ENCODE peak calls at places on chromosome 20, in six cellular contexts. One of them, this sample, is unnamed.

GRCh38 chr20:31669876-31670275 is 32.2 kb downstream of the COX4I2 start:
- DNase-seq in stimulated activated CD4-positive, alpha-beta T cell treated with anti-CD3 and anti-CD28 coated beads, Interleukin-4, amount 100 ng/mL, for 48 hours: no peak
- DNase-seq in mucosa of gallbladder: no peak
- DNase-seq in H54: no peak
- DNase-seq in stimulated activated CD8-positive, alpha-beta memory T cell treated with anti-CD3 and anti-CD28 coated beads, Interleukin-4, amount 100 ng/mL, for 1 hour: no peak
- DNase-seq in GM23338: peak
- DNase-seq in this sample: no peak

GRCh38 chr20:16378712-16379111 is 194.5 kb downstream of the KIF16B start:
- DNase-seq in stimulated activated CD4-positive, alpha-beta T cell treated with anti-CD3 and anti-CD28 coated beads, Interleukin-4, amount 100 ng/mL, for 48 hours: no peak
- DNase-seq in mucosa of gallbladder: no peak
- DNase-seq in H54: no peak
- DNase-seq in stimulated activated CD8-positive, alpha-beta memory T cell treated with anti-CD3 and anti-CD28 coated beads, Interleukin-4, amount 100 ng/mL, for 1 hour: no peak
- DNase-seq in GM23338: no peak
- DNase-seq in this sample: no peak

GRCh38 chr20:32480361-32481199 is 104.6 kb downstream of the NOL4L start:
- DNase-seq in stimulated activated CD4-positive, alpha-beta T cell treated with anti-CD3 and anti-CD28 coated beads, Interleukin-4, amount 100 ng/mL, for 48 hours: no peak
- DNase-seq in mucosa of gallbladder: no peak
- DNase-seq in H54: no peak
- DNase-seq in stimulated activated CD8-positive, alpha-beta memory T cell treated with anti-CD3 and anti-CD28 coated beads, Interleukin-4, amount 100 ng/mL, for 1 hour: no peak
- DNase-seq in GM23338: no peak
- DNase-seq in this sample: no peak

GRCh38 chr20:51749674-51750036 is 18.5 kb downstream of the ATP9A start:
- DNase-seq in stimulated activated CD4-positive, alpha-beta T cell treated with anti-CD3 and anti-CD28 coated beads, Interleukin-4, amount 100 ng/mL, for 48 hours: no peak
- DNase-seq in mucosa of gallbladder: no peak
- DNase-seq in H54: no peak
- DNase-seq in stimulated activated CD8-positive, alpha-beta memory T cell treated with anti-CD3 and anti-CD28 coated beads, Interleukin-4, amount 100 ng/mL, for 1 hour: no peak
- DNase-seq in GM23338: no peak
- DNase-seq in this sample: no peak

GRCh38 chr20:41714030-41714429 is 95.9 kb upstream of the CHD6 start:
- DNase-seq in stimulated activated CD4-positive, alpha-beta T cell treated with anti-CD3 and anti-CD28 coated beads, Interleukin-4, amount 100 ng/mL, for 48 hours: no peak
- DNase-seq in mucosa of gallbladder: no peak
- DNase-seq in H54: no peak
- DNase-seq in stimulated activated CD8-positive, alpha-beta memory T cell treated with anti-CD3 and anti-CD28 coated beads, Interleukin-4, amount 100 ng/mL, for 1 hour: no peak
- DNase-seq in GM23338: no peak
- DNase-seq in this sample: no peak

GRCh38 chr20:24866008-24866407 is 83.1 kb upstream of the CST7 start:
- DNase-seq in stimulated activated CD4-positive, alpha-beta T cell treated with anti-CD3 and anti-CD28 coated beads, Interleukin-4, amount 100 ng/mL, for 48 hours: no peak
- DNase-seq in mucosa of gallbladder: no peak
- DNase-seq in H54: no peak
- DNase-seq in stimulated activated CD8-positive, alpha-beta memory T cell treated with anti-CD3 and anti-CD28 coated beads, Interleukin-4, amount 100 ng/mL, for 1 hour: no peak
- DNase-seq in GM23338: no peak
- DNase-seq in this sample: no peak

GRCh38 chr20:1127840-1128239 is 9.4 kb downstream of the PSMF1 start:
- DNase-seq in stimulated activated CD4-positive, alpha-beta T cell treated with anti-CD3 and anti-CD28 coated beads, Interleukin-4, amount 100 ng/mL, for 48 hours: no peak
- DNase-seq in mucosa of gallbladder: no peak
- DNase-seq in H54: no peak
- DNase-seq in stimulated activated CD8-positive, alpha-beta memory T cell treated with anti-CD3 and anti-CD28 coated beads, Interleukin-4, amount 100 ng/mL, for 1 hour: no peak
- DNase-seq in GM23338: no peak
- DNase-seq in this sample: no peak

GRCh38 chr20:21357851-21358250 is 39.5 kb downstream of the NKX2-4 start:
- DNase-seq in stimulated activated CD4-positive, alpha-beta T cell treated with anti-CD3 and anti-CD28 coated beads, Interleukin-4, amount 100 ng/mL, for 48 hours: no peak
- DNase-seq in mucosa of gallbladder: no peak
- DNase-seq in H54: no peak
- DNase-seq in stimulated activated CD8-positive, alpha-beta memory T cell treated with anti-CD3 and anti-CD28 coated beads, Interleukin-4, amount 100 ng/mL, for 1 hour: no peak
- DNase-seq in GM23338: no peak
- DNase-seq in this sample: no peak

GRCh38 chr20:23629017-23629541 is 8.7 kb downstream of the CST3 start:
- DNase-seq in stimulated activated CD4-positive, alpha-beta T cell treated with anti-CD3 and anti-CD28 coated beads, Interleukin-4, amount 100 ng/mL, for 48 hours: no peak
- DNase-seq in mucosa of gallbladder: peak
- DNase-seq in H54: peak
- DNase-seq in stimulated activated CD8-positive, alpha-beta memory T cell treated with anti-CD3 and anti-CD28 coated beads, Interleukin-4, amount 100 ng/mL, for 1 hour: no peak
- DNase-seq in GM23338: no peak
- DNase-seq in this sample: no peak

GRCh38 chr20:8895472-8895871 is 173.4 kb upstream of the PLCB4 start:
- DNase-seq in stimulated activated CD4-positive, alpha-beta T cell treated with anti-CD3 and anti-CD28 coated beads, Interleukin-4, amount 100 ng/mL, for 48 hours: no peak
- DNase-seq in mucosa of gallbladder: no peak
- DNase-seq in H54: no peak
- DNase-seq in stimulated activated CD8-positive, alpha-beta memory T cell treated with anti-CD3 and anti-CD28 coated beads, Interleukin-4, amount 100 ng/mL, for 1 hour: no peak
- DNase-seq in GM23338: peak
- DNase-seq in this sample: no peak

GRCh38 chr20:38825901-38826625 is 20.6 kb downstream of the PPP1R16B start:
- DNase-seq in stimulated activated CD4-positive, alpha-beta T cell treated with anti-CD3 and anti-CD28 coated beads, Interleukin-4, amount 100 ng/mL, for 48 hours: no peak
- DNase-seq in mucosa of gallbladder: no peak
- DNase-seq in H54: peak
- DNase-seq in stimulated activated CD8-positive, alpha-beta memory T cell treated with anti-CD3 and anti-CD28 coated beads, Interleukin-4, amount 100 ng/mL, for 1 hour: no peak
- DNase-seq in GM23338: peak
- DNase-seq in this sample: no peak

GRCh38 chr20:48827880-48828733 is at the start of gene PREX1:
- DNase-seq in stimulated activated CD4-positive, alpha-beta T cell treated with anti-CD3 and anti-CD28 coated beads, Interleukin-4, amount 100 ng/mL, for 48 hours: peak
- DNase-seq in mucosa of gallbladder: peak
- DNase-seq in H54: peak
- DNase-seq in stimulated activated CD8-positive, alpha-beta memory T cell treated with anti-CD3 and anti-CD28 coated beads, Interleukin-4, amount 100 ng/mL, for 1 hour: peak
- DNase-seq in GM23338: peak
- DNase-seq in this sample: peak

GRCh38 chr20:23456873-23457272 is 4.2 kb upstream of the CST11 start:
- DNase-seq in stimulated activated CD4-positive, alpha-beta T cell treated with anti-CD3 and anti-CD28 coated beads, Interleukin-4, amount 100 ng/mL, for 48 hours: no peak
- DNase-seq in mucosa of gallbladder: no peak
- DNase-seq in H54: no peak
- DNase-seq in stimulated activated CD8-positive, alpha-beta memory T cell treated with anti-CD3 and anti-CD28 coated beads, Interleukin-4, amount 100 ng/mL, for 1 hour: no peak
- DNase-seq in GM23338: no peak
- DNase-seq in this sample: no peak

GRCh38 chr20:43477193-43477592 is 19.5 kb downstream of the SRSF6 start:
- DNase-seq in stimulated activated CD4-positive, alpha-beta T cell treated with anti-CD3 and anti-CD28 coated beads, Interleukin-4, amount 100 ng/mL, for 48 hours: no peak
- DNase-seq in mucosa of gallbladder: no peak
- DNase-seq in H54: no peak
- DNase-seq in stimulated activated CD8-positive, alpha-beta memory T cell treated with anti-CD3 and anti-CD28 coated beads, Interleukin-4, amount 100 ng/mL, for 1 hour: no peak
- DNase-seq in GM23338: no peak
- DNase-seq in this sample: no peak

GRCh38 chr20:54132612-54133433 is 41.0 kb downstream of the CYP24A1 start:
- DNase-seq in stimulated activated CD4-positive, alpha-beta T cell treated with anti-CD3 and anti-CD28 coated beads, Interleukin-4, amount 100 ng/mL, for 48 hours: no peak
- DNase-seq in mucosa of gallbladder: no peak
- DNase-seq in H54: peak
- DNase-seq in stimulated activated CD8-positive, alpha-beta memory T cell treated with anti-CD3 and anti-CD28 coated beads, Interleukin-4, amount 100 ng/mL, for 1 hour: no peak
- DNase-seq in GM23338: peak
- DNase-seq in this sample: no peak

GRCh38 chr20:37907677-37908397 is 4.9 kb downstream of the VSTM2L start:
- DNase-seq in stimulated activated CD4-positive, alpha-beta T cell treated with anti-CD3 and anti-CD28 coated beads, Interleukin-4, amount 100 ng/mL, for 48 hours: no peak
- DNase-seq in mucosa of gallbladder: peak
- DNase-seq in H54: peak
- DNase-seq in stimulated activated CD8-positive, alpha-beta memory T cell treated with anti-CD3 and anti-CD28 coated beads, Interleukin-4, amount 100 ng/mL, for 1 hour: no peak
- DNase-seq in GM23338: peak
- DNase-seq in this sample: no peak

GRCh38 chr20:1323830-1324597 is 4.9 kb downstream of the SDCBP2 start:
- DNase-seq in stimulated activated CD4-positive, alpha-beta T cell treated with anti-CD3 and anti-CD28 coated beads, Interleukin-4, amount 100 ng/mL, for 48 hours: no peak
- DNase-seq in mucosa of gallbladder: no peak
- DNase-seq in H54: no peak
- DNase-seq in stimulated activated CD8-positive, alpha-beta memory T cell treated with anti-CD3 and anti-CD28 coated beads, Interleukin-4, amount 100 ng/mL, for 1 hour: no peak
- DNase-seq in GM23338: no peak
- DNase-seq in this sample: no peak

GRCh38 chr20:50891138-50891537 is 40.1 kb downstream of the ADNP start:
- DNase-seq in stimulated activated CD4-positive, alpha-beta T cell treated with anti-CD3 and anti-CD28 coated beads, Interleukin-4, amount 100 ng/mL, for 48 hours: no peak
- DNase-seq in mucosa of gallbladder: no peak
- DNase-seq in H54: no peak
- DNase-seq in stimulated activated CD8-positive, alpha-beta memory T cell treated with anti-CD3 and anti-CD28 coated beads, Interleukin-4, amount 100 ng/mL, for 1 hour: no peak
- DNase-seq in GM23338: no peak
- DNase-seq in this sample: no peak

GRCh38 chr20:23282546-23282945 is 68.0 kb upstream of the NXT1 start:
- DNase-seq in stimulated activated CD4-positive, alpha-beta T cell treated with anti-CD3 and anti-CD28 coated beads, Interleukin-4, amount 100 ng/mL, for 48 hours: no peak
- DNase-seq in mucosa of gallbladder: no peak
- DNase-seq in H54: no peak
- DNase-seq in stimulated activated CD8-positive, alpha-beta memory T cell treated with anti-CD3 and anti-CD28 coated beads, Interleukin-4, amount 100 ng/mL, for 1 hour: no peak
- DNase-seq in GM23338: no peak
- DNase-seq in this sample: no peak

GRCh38 chr20:57667385-57667784 is 42.4 kb downstream of the PMEPA1 start:
- DNase-seq in stimulated activated CD4-positive, alpha-beta T cell treated with anti-CD3 and anti-CD28 coated beads, Interleukin-4, amount 100 ng/mL, for 48 hours: no peak
- DNase-seq in mucosa of gallbladder: no peak
- DNase-seq in H54: no peak
- DNase-seq in stimulated activated CD8-positive, alpha-beta memory T cell treated with anti-CD3 and anti-CD28 coated beads, Interleukin-4, amount 100 ng/mL, for 1 hour: no peak
- DNase-seq in GM23338: no peak
- DNase-seq in this sample: no peak

GRCh38 chr20:40600441-40601235 is 88.4 kb downstream of the MAFB start:
- DNase-seq in stimulated activated CD4-positive, alpha-beta T cell treated with anti-CD3 and anti-CD28 coated beads, Interleukin-4, amount 100 ng/mL, for 48 hours: no peak
- DNase-seq in mucosa of gallbladder: no peak
- DNase-seq in H54: no peak
- DNase-seq in stimulated activated CD8-positive, alpha-beta memory T cell treated with anti-CD3 and anti-CD28 coated beads, Interleukin-4, amount 100 ng/mL, for 1 hour: no peak
- DNase-seq in GM23338: no peak
- DNase-seq in this sample: no peak

GRCh38 chr20:6975326-6975725 is 207.8 kb downstream of the BMP2 start:
- DNase-seq in stimulated activated CD4-positive, alpha-beta T cell treated with anti-CD3 and anti-CD28 coated beads, Interleukin-4, amount 100 ng/mL, for 48 hours: no peak
- DNase-seq in mucosa of gallbladder: no peak
- DNase-seq in H54: no peak
- DNase-seq in stimulated activated CD8-positive, alpha-beta memory T cell treated with anti-CD3 and anti-CD28 coated beads, Interleukin-4, amount 100 ng/mL, for 1 hour: no peak
- DNase-seq in GM23338: no peak
- DNase-seq in this sample: no peak

This sample was measured in NCI-H1048.